ENCODE peak calls at places on chromosomes 13 and 19, in five cellular contexts. M is neuronal stem cell, C is WERI-Rb-1, B is uterus, T is DND-41. G is an unnamed sample.

GRCh38 chr19:7263521-7263920 is 30.7 kb downstream of the INSR start:
- DNase-seq in M (no peak), C (no peak), B (no peak), T (no peak), G (no peak)

GRCh38 chr13:112968380-112968909 is 569 bp upstream of the MCF2L start:
- DNase-seq in C (no peak), M (no peak), B (no peak), T (peak; percentile 38), G (no peak)

GRCh38 chr19:601310-601709 is 11.6 kb downstream of the HCN2 start:
- DNase-seq in T (no peak), C (no peak), B (no peak), M (no peak), G (no peak)

GRCh38 chr13:95723428-95723827 is 46.5 kb downstream of the DNAJC3 start:
- DNase-seq in T (peak; percentile 8), M (no peak), C (no peak), B (no peak), G (no peak)

GRCh38 chr19:17762505-17763229 is 11.4 kb downstream of the FCHO1 start:
- DNase-seq in T (peak; percentile 22), C (peak; percentile 53), B (no peak), M (peak; percentile 84), G (peak; percentile 7)

GRCh38 chr13:102351486-102351885 is 50.4 kb downstream of the FGF14 start:
- DNase-seq in T (no peak), C (no peak), M (no peak), B (no peak), G (no peak)

GRCh38 chr19:18896421-18896841 is 473 bp upstream of the CERS1 start:
- DNase-seq in M (no peak), T (no peak), B (no peak), C (no peak), G (peak; percentile 35)

GRCh38 chr19:57786906-57787305 is 17.4 kb downstream of the ZNF586 start:
- DNase-seq in M (no peak), B (no peak), T (no peak), C (no peak), G (no peak)

GRCh38 chr19:50896591-50897190 is 14.5 kb downstream of the KLK4 start:
- DNase-seq in B (no peak), M (no peak), C (peak; percentile 51), T (no peak), G (no peak)

GRCh38 chr19:1566392-1567115 is 1.6 kb downstream of the MEX3D start:
- DNase-seq in C (peak; percentile 89), B (peak; percentile 78), M (peak; percentile 84), T (no peak), G (peak; percentile 78)

GRCh38 chr19:38946229-38947010 is 15.7 kb downstream of the MRPS12 start:
- DNase-seq in C (no peak), B (no peak), M (no peak), T (no peak), G (no peak)

GRCh38 chr13:27419333-27419732 is 5.1 kb upstream of the GTF3A start:
- DNase-seq in C (no peak), M (no peak), B (no peak), T (no peak), G (no peak)

GRCh38 chr13:46603165-46603603 is 50.2 kb downstream of the LRCH1 start:
- DNase-seq in M (no peak), T (no peak), C (no peak), B (no peak), G (no peak)

GRCh38 chr19:57803265-57803593 is 11.5 kb downstream of the ZNF552 start:
- DNase-seq in C (no peak), T (no peak), M (no peak), B (no peak), G (no peak)

GRCh38 chr19:50794074-50794777 is 4.0 kb downstream of the ACP4 start:
- DNase-seq in T (peak; percentile 51), M (no peak), C (peak; percentile 84), B (no peak), G (no peak)

GRCh38 chr19:5947435-5947834 is 30.5 kb downstream of the RANBP3 start:
- DNase-seq in M (no peak), C (no peak), B (peak; percentile 83), T (no peak), G (peak; percentile 69)

GRCh38 chr13:110524484-110525254 is 36.9 kb downstream of the RAB20 start:
- DNase-seq in M (no peak), B (no peak), T (peak; percentile 6), C (no peak), G (peak; percentile 21)

GRCh38 chr13:43293008-43293407 is 269.6 kb downstream of the DNAJC15 start:
- DNase-seq in T (no peak), B (no peak), C (no peak), M (no peak), G (no peak)

GRCh38 chr13:43286769-43287168 is 263.4 kb downstream of the DNAJC15 start:
- DNase-seq in T (no peak), B (no peak), M (no peak), C (no peak), G (no peak)

GRCh38 chr13:43291289-43292055 is 268.1 kb downstream of the DNAJC15 start:
- DNase-seq in M (no peak), T (no peak), C (no peak), B (no peak), G (no peak)

GRCh38 chr13:43285891-43286602 is 262.7 kb downstream of the DNAJC15 start:
- DNase-seq in M (no peak), C (no peak), T (no peak), B (no peak), G (no peak)

DNA sequence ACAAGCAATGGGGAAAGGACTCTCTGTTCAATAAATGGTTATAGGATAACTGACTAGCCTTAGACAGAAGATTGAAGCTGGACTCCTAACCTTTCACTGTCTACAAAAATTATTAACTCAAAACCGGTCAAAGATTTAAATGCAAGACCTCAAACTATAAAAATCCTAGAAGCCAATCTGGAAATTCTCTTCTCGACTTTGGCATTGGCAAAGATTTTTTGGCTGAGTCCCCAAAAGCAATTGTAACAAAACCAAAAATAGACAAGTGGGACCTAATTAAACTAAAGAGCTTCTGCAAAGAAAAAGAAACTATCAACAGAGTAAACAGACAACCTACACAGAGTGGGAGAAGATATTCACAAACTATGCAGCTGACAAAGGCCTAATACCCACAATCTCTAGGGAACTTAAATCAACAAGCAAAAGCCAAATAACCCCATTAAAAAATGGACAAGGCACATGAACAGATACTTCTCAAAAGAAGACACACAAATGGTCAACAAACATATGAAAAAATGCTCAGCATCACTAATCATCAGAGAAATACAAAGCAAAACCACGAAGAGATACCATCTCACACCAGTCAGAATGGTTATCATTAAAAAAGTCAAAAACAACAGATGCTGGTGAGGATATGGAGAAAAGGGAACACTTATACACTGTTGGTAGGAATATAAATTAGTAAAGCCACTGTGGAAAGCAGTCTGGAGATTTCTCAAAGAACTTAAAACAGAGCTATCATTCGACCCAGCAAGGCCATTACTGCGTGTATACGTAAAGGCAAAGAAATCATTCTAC is 266.3 kb downstream of the DNAJC15 start:
- DNase-seq in M (no peak), B (no peak), C (no peak), T (no peak), G (no peak)
- H3K27ac ChIP-seq in M (no peak overlapping the region), B (peak overlapping the region; percentile 35), C (no peak overlapping the region), T (no peak overlapping the region), G (no peak overlapping the region)

DNA sequence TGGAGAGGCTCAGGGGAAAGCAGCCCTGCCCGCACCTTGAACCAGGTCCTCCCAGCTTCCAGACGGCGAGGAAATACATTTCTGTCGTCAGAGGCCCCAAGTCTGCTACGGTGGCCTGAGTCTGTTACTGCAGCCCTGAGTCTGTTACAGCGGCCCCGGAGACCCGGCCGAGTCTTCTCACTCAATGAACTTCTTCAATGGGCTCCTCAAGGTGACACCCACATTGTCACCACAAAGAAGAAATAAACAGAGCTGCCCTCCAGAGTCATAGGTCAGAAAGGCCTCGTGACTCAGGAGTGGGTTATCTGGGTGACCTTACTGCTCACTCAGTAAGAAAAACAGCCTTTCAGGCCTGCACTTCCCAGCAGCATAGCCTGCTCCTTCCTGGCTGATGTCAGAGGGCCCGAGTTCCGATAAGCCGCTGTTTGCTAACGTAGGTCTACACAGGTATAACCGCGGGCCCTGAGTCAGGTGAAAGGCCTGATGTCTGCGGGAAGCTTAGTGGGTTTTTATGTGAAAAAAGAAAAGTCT is 66.9 kb upstream of the TM9SF2 start:
- DNase-seq in T (no peak), C (peak; percentile 23), M (no peak), B (no peak), G (no peak)
- H3K27ac ChIP-seq in T (no peak overlapping the region), C (no peak overlapping the region), M (no peak overlapping the region), B (no peak overlapping the region), G (no peak overlapping the region)

GRCh38 chr13:51223284-51224270 is 1.4 kb downstream of the FAM124A start:
- DNase-seq in C (peak; percentile 50), M (no peak), B (peak; percentile 27), T (no peak), G (peak; percentile 29)

GRCh38 chr13:51222510-51223283 is 499 bp downstream of the FAM124A start:
- DNase-seq in B (no peak), C (peak; percentile 14), T (no peak), M (peak; percentile 58), G (no peak)

GRCh38 chr13:51220706-51221105 is 1.5 kb upstream of the FAM124A start:
- DNase-seq in T (no peak), B (no peak), C (no peak), M (no peak), G (no peak)

GRCh38 chr13:51221108-51221507 is 1.1 kb upstream of the FAM124A start:
- DNase-seq in B (no peak), T (no peak), M (no peak), C (no peak), G (no peak)

DNA sequence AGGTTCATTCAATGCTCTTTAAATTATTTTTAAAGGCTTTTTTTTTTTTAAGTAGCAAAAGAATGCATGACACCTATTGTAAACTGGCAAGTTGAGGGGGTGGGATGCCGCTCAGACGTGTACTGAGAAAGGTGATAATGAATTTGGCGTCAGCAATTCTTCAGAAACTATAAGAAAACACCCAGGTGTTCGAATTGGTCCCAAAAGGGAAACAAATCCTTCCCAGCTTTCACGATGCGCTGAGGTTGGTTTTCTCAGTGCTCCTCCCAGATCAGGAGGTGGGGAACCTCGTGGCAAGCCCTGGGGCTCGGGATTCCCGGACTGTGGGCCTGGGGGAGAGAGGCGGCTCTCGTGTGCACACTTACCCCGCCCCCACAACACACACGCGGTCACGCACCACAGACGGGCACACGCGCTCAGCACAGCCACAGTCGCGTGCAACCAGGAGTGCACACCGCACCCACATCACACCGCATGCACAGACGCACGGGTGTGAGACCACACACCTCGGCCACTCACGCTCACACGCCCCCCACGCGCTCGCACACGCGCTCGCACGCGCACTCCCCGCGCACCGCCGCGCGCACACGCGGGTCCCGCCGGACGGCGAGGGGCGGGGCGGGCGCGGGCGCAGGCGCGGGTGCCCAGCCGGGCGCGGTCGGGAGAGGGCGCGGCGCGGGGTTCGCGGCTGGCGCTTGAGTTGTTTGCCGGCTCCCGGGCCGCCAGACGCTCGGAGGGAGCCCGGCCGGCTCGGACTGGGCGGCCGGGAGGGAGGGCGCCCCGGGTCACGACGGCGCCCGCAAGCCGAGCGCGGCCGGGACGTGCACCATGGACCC is at the start of gene FAM124A:
- DNase-seq in C (peak; percentile 20), T (peak; percentile 50), B (peak; percentile 26), M (peak; percentile 70), G (no peak)
- H3K27ac ChIP-seq in C (peak within 1 kb of the TSS; percentile 70), T (no peak within 1 kb of the TSS), B (peak within 1 kb of the TSS; percentile 60), M (peak within 1 kb of the TSS; percentile 63), G (peak within 1 kb of the TSS; percentile 81)

GRCh38 chr19:45866400-45867176 is 2.5 kb downstream of the FOXA3 start:
- DNase-seq in T (no peak), C (no peak), M (no peak), B (no peak), G (no peak)
- H3K27ac ChIP-seq in T (no peak overlapping the region), C (no peak overlapping the region), M (no peak overlapping the region), B (no peak overlapping the region), G (no peak overlapping the region)

G was measured in caudate nucleus.